ENCODE peak calls at places on chromosome 20, in seven cellular contexts. P is HCT116, F is K562, C is SK-N-SH, Q is HepG2, V is GM12878, N is H1. G is an unnamed sample.

GRCh38 chr20:62616728-62617621 is 25.3 kb upstream of the SLCO4A1 start:
- DNase-seq in N (peak), F (peak), Q (peak), C (peak), P (peak), V (no peak), G (peak)

GRCh38 chr20:61057313-61058171 is 194.5 kb upstream of the CDH4 start:
- DNase-seq in Q (no peak), F (no peak), C (no peak), P (no peak), N (no peak), V (no peak), G (no peak)

GRCh38 chr20:3315110-3315509 is 76.1 kb upstream of the SLC4A11 start:
- DNase-seq in P (no peak), Q (no peak), N (no peak), F (no peak), V (no peak), C (no peak), G (no peak)

GRCh38 chr20:43736588-43737091 is 9.8 kb upstream of the GTSF1L start:
- DNase-seq in Q (no peak), P (no peak), V (peak), F (peak), N (no peak), C (no peak), G (no peak)

GRCh38 chr20:59994697-59995122 is 36.5 kb downstream of the CDH26 start:
- DNase-seq in F (peak), C (no peak), Q (no peak), V (no peak), P (peak), N (peak), G (peak)

GRCh38 chr20:19113343-19113930 is 99.0 kb upstream of the SLC24A3 start:
- DNase-seq in F (no peak), C (no peak), Q (no peak), P (no peak), V (no peak), N (no peak), G (no peak)

GRCh38 chr20:37534401-37535157 is 6.9 kb upstream of the BLCAP start:
- DNase-seq in F (peak), V (peak), N (peak), Q (peak), P (peak), C (peak), G (peak)

GRCh38 chr20:54255157-54255556 is 47.3 kb downstream of the PFDN4 start:
- DNase-seq in Q (no peak), V (no peak), F (no peak), C (no peak), N (no peak), P (no peak), G (no peak)

GRCh38 chr20:41118632-41119031 is 18.7 kb upstream of the PLCG1 start:
- DNase-seq in V (no peak), P (no peak), N (no peak), F (no peak), Q (no peak), C (no peak), G (no peak)

GRCh38 chr20:15579703-15580102 is 993.5 kb downstream of the KIF16B start:
- DNase-seq in N (no peak), F (no peak), Q (no peak), P (no peak), C (no peak), V (no peak), G (no peak)

GRCh38 chr20:41309817-41310216 is 7.7 kb downstream of the ZHX3 start:
- DNase-seq in C (no peak), P (no peak), V (no peak), Q (no peak), N (no peak), F (no peak), G (no peak)

GRCh38 chr20:49701313-49701731 is 12.4 kb downstream of the B4GALT5 start:
- DNase-seq in Q (no peak), C (peak), P (no peak), N (no peak), V (no peak), F (no peak), G (no peak)

GRCh38 chr20:63738687-63739128 is 868 bp upstream of the SLC2A4RG start:
- DNase-seq in F (peak), N (peak), C (peak), V (no peak), Q (peak), P (no peak), G (no peak)

GRCh38 chr20:2254333-2254732 is 41.5 kb upstream of the TGM3 start:
- DNase-seq in V (no peak), N (no peak), P (no peak), C (no peak), F (no peak), Q (no peak), G (no peak)

GRCh38 chr20:32823078-32823477 is 3.3 kb downstream of the MAPRE1 start:
- DNase-seq in V (no peak), F (no peak), N (no peak), C (no peak), P (no peak), Q (peak), G (peak)

GRCh38 chr20:53149652-53150205 is 177.6 kb downstream of the TSHZ2 start:
- DNase-seq in C (no peak), N (no peak), Q (no peak), F (no peak), V (no peak), P (no peak), G (no peak)

GRCh38 chr20:4848041-4848440 is 126.3 kb downstream of the PRND start:
- DNase-seq in V (no peak), C (no peak), P (no peak), Q (no peak), N (peak), F (no peak), G (no peak)

GRCh38 chr20:62668441-62669027 is 26.2 kb downstream of the SLCO4A1 start:
- DNase-seq in Q (peak), N (peak), F (peak), P (peak), C (peak), V (no peak), G (peak)

GRCh38 chr20:17854307-17854903 is 114.2 kb downstream of the SNX5 start:
- DNase-seq in C (peak), N (no peak), V (no peak), F (no peak), P (peak), Q (peak), G (peak)

GRCh38 chr20:1308702-1309095 is 20.2 kb downstream of the SDCBP2 start:
- DNase-seq in N (no peak), V (no peak), C (no peak), P (no peak), Q (no peak), F (no peak), G (no peak)

GRCh38 chr20:33250666-33251065 is 14.9 kb downstream of the BPIFA1 start:
- DNase-seq in F (no peak), P (no peak), Q (no peak), V (no peak), N (no peak), C (no peak), G (no peak)

GRCh38 chr20:21520702-21521595 is 7.1 kb upstream of the NKX2-2 start:
- DNase-seq in V (no peak), P (no peak), N (no peak), F (no peak), Q (no peak), C (peak), G (no peak)

GRCh38 chr20:44742304-44743079 is 3.2 kb upstream of the KCNK15 start:
- DNase-seq in V (no peak), F (no peak), Q (no peak), N (no peak), C (no peak), P (no peak), G (no peak)

GRCh38 chr20:4891364-4891763 is 109.9 kb downstream of the SLC23A2 start:
- DNase-seq in N (no peak), F (no peak), C (no peak), V (no peak), P (no peak), Q (no peak), G (no peak)

GRCh38 chr20:35954907-35955251 is 577 bp upstream of the SCAND1 start:
- DNase-seq in C (no peak), N (no peak), F (no peak), P (no peak), V (no peak), Q (peak), G (no peak)

GRCh38 chr20:17928633-17929311 is 39.8 kb downstream of the SNX5 start:
- DNase-seq in N (no peak), F (no peak), C (no peak), P (no peak), V (no peak), Q (no peak), G (peak)

GRCh38 chr20:45092898-45093297 is 8.0 kb downstream of the KCNS1 start:
- DNase-seq in N (no peak), F (no peak), V (no peak), Q (no peak), C (no peak), P (no peak), G (no peak)

GRCh38 chr20:54525906-54526596 is 50.7 kb downstream of the DOK5 start:
- DNase-seq in Q (no peak), P (no peak), C (no peak), V (no peak), F (no peak), N (no peak), G (no peak)

GRCh38 chr20:36102809-36103596 is 51.5 kb upstream of the EPB41L1 start:
- DNase-seq in C (no peak), V (no peak), P (no peak), F (no peak), Q (no peak), N (no peak), G (no peak)

GRCh38 chr20:36658300-36658699 is 12.3 kb upstream of the SLA2 start:
- DNase-seq in Q (no peak), V (no peak), P (no peak), F (no peak), C (no peak), N (no peak), G (no peak)

GRCh38 chr20:58667975-58668374 is 16.9 kb downstream of the STX16 start:
- DNase-seq in N (peak), F (no peak), P (no peak), C (no peak), V (no peak), Q (no peak), G (no peak)

GRCh38 chr20:58662142-58662473 is 11.0 kb downstream of the STX16 start:
- DNase-seq in F (no peak), N (no peak), P (no peak), V (no peak), Q (no peak), C (no peak), G (no peak)

GRCh38 chr20:58666702-58667101 is 15.6 kb downstream of the STX16 start:
- DNase-seq in C (no peak), F (no peak), V (no peak), Q (no peak), P (no peak), N (no peak), G (no peak)

GRCh38 chr20:58665606-58666005 is 14.5 kb downstream of the STX16 start:
- DNase-seq in F (no peak), C (no peak), P (no peak), V (no peak), N (peak), Q (no peak), G (no peak)

DNA sequence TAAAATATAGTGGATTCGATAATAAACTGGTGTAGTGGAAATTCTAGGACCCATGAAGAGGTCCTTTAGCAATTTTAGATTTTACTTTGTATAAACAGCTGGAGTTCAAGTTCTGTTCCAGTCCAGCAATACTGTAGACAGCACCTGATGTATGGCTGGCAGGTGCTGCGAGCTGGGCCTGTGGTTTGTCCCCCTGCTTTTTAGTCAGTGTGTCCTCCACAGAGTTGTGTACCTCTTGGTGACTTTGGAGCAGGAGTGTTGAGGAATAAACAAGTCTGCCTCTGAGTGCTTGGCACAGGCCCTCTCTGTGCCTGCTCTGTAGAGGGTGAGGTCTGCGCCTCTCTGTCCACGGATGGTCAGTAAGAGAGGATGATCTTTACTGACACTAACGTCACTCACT is 13.8 kb downstream of the STX16 start:
- DNase-seq in V (no peak), C (no peak), Q (no peak), F (no peak), N (peak), P (no peak), G (no peak)
- TF ChIP-seq JUND in V (no peak), C (no peak), Q (no peak), F (no peak), N (no peak), P (no peak), G (no peak)

GRCh38 chr20:6173481-6173880 is 50.7 kb upstream of the FERMT1 start:
- DNase-seq in Q (no peak), N (no peak), V (no peak), P (no peak), F (no peak), C (no peak), G (no peak)

GRCh38 chr20:6164421-6165341 is 41.9 kb upstream of the FERMT1 start:
- DNase-seq in P (peak), F (no peak), C (no peak), N (no peak), V (no peak), Q (no peak), G (no peak)

GRCh38 chr20:6169251-6169650 is 46.4 kb upstream of the FERMT1 start:
- DNase-seq in Q (peak), P (no peak), N (no peak), V (no peak), F (no peak), C (no peak), G (peak)
- TF ChIP-seq JUND in Q (no peak), P (no peak), N (no peak), V (no peak), F (no peak), C (no peak), G (no peak)

GRCh38 chr20:46576774-46577395 is 26.4 kb upstream of the OCSTAMP start:
- DNase-seq in P (no peak), N (no peak), C (no peak), F (no peak), V (no peak), Q (no peak), G (no peak)
- TF ChIP-seq JUND in P (no peak), N (no peak), C (no peak), F (no peak), V (no peak), Q (no peak), G (no peak)

DNA sequence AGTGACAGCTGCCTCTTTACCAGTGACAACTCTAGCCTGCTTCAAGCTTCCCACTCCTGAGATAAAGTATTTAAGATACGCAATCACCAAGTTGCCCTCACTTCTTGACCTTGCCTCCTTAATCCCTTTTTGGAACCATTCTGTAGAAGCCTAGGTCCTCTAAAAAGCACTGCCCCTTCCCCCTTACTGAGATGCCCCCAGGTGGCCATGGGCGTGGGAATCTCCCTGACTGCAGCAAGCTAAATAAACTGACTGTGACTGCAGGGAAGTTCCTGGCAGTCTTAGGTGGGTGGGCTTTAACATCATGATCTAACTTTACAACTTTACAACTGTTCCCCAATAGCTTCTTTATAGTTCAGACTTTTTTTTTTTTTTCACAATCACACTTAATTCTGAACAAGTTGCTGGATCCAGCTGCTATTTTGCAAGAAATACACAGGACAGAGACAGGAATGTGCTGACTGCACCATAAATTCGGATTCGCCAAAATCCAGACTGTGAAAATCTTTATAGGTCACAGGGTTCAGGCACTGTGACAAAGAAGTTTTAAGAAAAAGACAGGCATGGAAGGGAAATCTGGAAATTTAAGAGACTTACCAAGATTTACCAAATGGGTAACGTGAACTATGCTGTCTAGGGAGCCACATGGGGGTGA is 344.2 kb upstream of the SULF2 start:
- DNase-seq in P (no peak), Q (no peak), F (no peak), V (no peak), C (no peak), N (no peak), G (no peak)
- TF ChIP-seq JUND in P (no peak), Q (no peak), F (no peak), V (no peak), C (no peak), N (no peak), G (no peak)

GRCh38 chr20:51510169-51510568 is 32.4 kb downstream of the NFATC2 start:
- DNase-seq in C (no peak), F (no peak), V (no peak), N (no peak), P (no peak), Q (no peak), G (no peak)
- TF ChIP-seq JUND in C (no peak), F (no peak), V (no peak), N (no peak), P (no peak), Q (no peak), G (no peak)

DNA sequence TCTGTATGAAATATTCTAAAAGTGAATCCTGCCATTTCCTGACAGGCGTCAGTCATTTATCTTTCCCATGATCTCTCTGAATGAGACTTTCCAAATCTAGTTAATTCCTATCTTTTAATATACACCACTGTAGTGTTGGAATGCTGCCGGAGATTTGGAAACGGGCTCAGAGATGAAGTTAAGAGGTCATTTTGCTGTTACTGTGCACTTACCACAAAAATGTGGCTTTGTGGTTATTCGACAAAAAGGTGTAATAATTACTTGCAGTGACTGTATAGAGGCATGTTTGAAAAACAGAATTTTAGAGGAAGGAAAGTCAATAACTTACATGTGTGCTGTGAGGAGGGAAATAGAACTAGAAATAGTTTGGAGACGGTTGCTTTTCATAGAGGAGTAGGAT is 460.2 kb upstream of the BTBD3 start:
- DNase-seq in Q (no peak), P (no peak), F (no peak), N (no peak), C (no peak), V (no peak), G (no peak)
- TF ChIP-seq JUND in Q (no peak), P (no peak), F (no peak), N (no peak), C (no peak), V (no peak), G (no peak)